ENCODE peak calls at places on chromosomes 2 and 18, in four cellular contexts. R is foreskin fibroblast, U is GM12865, P is DND-41. L is an unnamed sample.

GRCh38 chr2:1024981-1025380 is 74.3 kb downstream of the SNTG2 start:
- DNase-seq in U (no peak), P (no peak), R (peak), L (peak)

GRCh38 chr2:200871151-200871550 is 6.7 kb upstream of the CLK1 start:
- DNase-seq in P (no peak), R (peak), U (no peak), L (peak)

GRCh38 chr18:52343138-52343537 is 3.1 kb downstream of the DCC start:
- DNase-seq in R (peak), U (peak), P (no peak), L (no peak)

GRCh38 chr2:104944495-104944894 is 90.6 kb downstream of the POU3F3 start:
- DNase-seq in U (no peak), P (no peak), R (peak), L (peak)

GRCh38 chr2:71003396-71003795 is 8.7 kb upstream of the TEX261 start:
- DNase-seq in U (no peak), P (no peak), R (no peak), L (no peak)

GRCh38 chr2:119009110-119009509 is 67.1 kb downstream of the MARCO start:
- DNase-seq in P (no peak), R (no peak), U (no peak), L (no peak)

GRCh38 chr2:37997629-37998028 is 72.5 kb downstream of the RMDN2 start:
- DNase-seq in P (no peak), U (no peak), R (peak), L (no peak)

GRCh38 chr2:23697256-23697655 is 229.7 kb downstream of the ATAD2B start:
- DNase-seq in P (no peak), R (no peak), U (no peak), L (no peak)

GRCh38 chr2:19865151-19865550 is 36.6 kb downstream of the TTC32 start:
- DNase-seq in R (no peak), P (no peak), U (peak), L (no peak)

GRCh38 chr2:8574196-8575010 is 107.5 kb upstream of the ID2 start:
- DNase-seq in R (no peak), U (peak), P (no peak), L (peak)

GRCh38 chr2:27739058-27739373 is 32.5 kb upstream of the MRPL33 start:
- DNase-seq in P (no peak), U (no peak), R (no peak), L (no peak)

GRCh38 chr2:27738349-27739057 is 33.0 kb upstream of the MRPL33 start:
- DNase-seq in P (no peak), R (no peak), U (no peak), L (no peak)

GRCh38 chr2:27736890-27737204 is 34.7 kb upstream of the MRPL33 start:
- DNase-seq in U (no peak), R (no peak), P (no peak), L (no peak)

GRCh38 chr2:27736031-27736889 is 35.3 kb upstream of the MRPL33 start:
- DNase-seq in R (peak), U (no peak), P (no peak), L (no peak)

GRCh38 chr2:27737676-27738348 is 33.7 kb upstream of the MRPL33 start:
- DNase-seq in P (no peak), U (no peak), R (peak), L (no peak)
- TF ChIP-seq CTCF in P (no peak), U (no peak), R (no peak), L (no peak)

DNA sequence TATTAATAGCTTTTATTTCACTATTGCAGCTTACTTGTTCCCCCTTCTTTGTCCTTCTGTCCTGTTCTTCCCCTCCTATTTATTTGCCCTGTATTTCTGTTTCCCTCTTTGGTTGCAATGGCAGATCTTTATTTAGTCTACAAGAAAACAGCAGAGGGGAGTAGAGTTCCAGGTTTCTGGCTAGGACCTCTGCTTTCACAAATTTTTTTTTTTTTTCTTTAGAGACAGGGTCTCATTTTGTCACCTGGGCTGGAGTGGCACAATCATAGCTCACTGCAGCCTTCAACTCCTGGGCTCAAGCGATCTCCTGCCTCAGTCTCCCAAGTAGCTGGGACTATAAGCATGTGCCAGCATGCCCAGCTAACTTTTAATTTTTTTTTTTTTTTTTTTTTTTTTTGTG is 188.1 kb upstream of the SPRED2 start:
- DNase-seq in U (no peak), R (no peak), P (no peak), L (no peak)
- TF ChIP-seq CTCF in U (no peak), R (no peak), P (no peak), L (no peak)

DNA sequence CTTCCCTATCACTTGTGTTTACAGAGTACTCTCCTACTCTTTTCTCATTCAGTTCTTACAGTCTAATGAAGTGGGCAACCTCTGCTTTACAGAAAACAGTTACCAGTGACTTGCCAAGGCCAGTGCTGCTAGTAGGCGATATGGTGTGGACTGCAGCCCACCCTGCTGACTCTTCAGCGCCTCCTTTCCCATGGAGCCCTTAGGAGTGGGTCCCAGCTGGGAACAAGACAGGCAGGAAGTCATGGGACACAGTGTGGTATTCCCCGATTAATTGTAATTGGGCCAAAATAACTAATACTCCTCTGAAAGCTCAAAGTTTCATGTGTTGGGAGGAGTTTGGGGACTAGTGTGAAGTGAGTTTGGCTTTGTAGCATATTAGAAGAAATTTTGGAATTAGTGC is 120.1 kb upstream of the EML6 start:
- DNase-seq in R (no peak), P (no peak), U (no peak), L (no peak)
- TF ChIP-seq CTCF in R (no peak), P (no peak), U (no peak), L (no peak)

DNA sequence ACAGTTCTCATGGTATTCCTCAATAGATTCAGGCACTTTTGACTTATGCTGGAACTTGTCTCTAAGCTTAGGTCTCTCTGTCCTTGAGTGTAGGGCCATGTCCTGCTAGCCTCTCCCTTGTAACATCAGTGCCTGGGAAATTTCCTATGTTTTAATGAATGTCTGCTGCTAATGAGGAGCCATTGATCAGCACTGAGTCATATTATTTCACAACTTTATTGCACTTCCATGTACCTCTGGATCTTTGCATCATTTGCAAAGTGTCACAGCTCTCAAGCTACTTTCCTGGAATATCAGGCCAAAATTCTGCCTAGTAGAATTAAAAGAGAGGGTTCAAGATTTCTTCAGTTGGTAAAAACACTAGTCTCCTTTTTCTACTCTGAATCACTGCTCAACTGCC is 102.5 kb downstream of the GAREM1 start:
- DNase-seq in R (peak), U (no peak), P (no peak), L (no peak)
- TF ChIP-seq CTCF in R (no peak), U (no peak), P (no peak), L (no peak)

GRCh38 chr18:77557030-77557429 is 307.4 kb downstream of the GALR1 start:
- DNase-seq in P (peak), R (peak), U (no peak), L (peak)

GRCh38 chr18:77559274-77559910 is 309.7 kb downstream of the GALR1 start:
- DNase-seq in R (no peak), P (no peak), U (no peak), L (no peak)

GRCh38 chr18:77560334-77560970 is 310.8 kb downstream of the GALR1 start:
- DNase-seq in P (no peak), R (peak), U (peak), L (peak)
- TF ChIP-seq CTCF in P (no peak), R (no peak), U (no peak), L (no peak)

GRCh38 chr18:48977914-48978313 is 27.1 kb upstream of the SMAD7 start:
- DNase-seq in U (no peak), R (no peak), P (no peak), L (no peak)

GRCh38 chr18:48974304-48975220 is 23.8 kb upstream of the SMAD7 start:
- DNase-seq in U (no peak), R (no peak), P (no peak), L (no peak)

GRCh38 chr18:48975221-48975816 is 24.6 kb upstream of the SMAD7 start:
- DNase-seq in R (peak), P (no peak), U (no peak), L (no peak)

GRCh38 chr18:48973731-48974130 is 23.0 kb upstream of the SMAD7 start:
- DNase-seq in R (peak), U (peak), P (no peak), L (no peak)

GRCh38 chr18:48975817-48976649 is 25.3 kb upstream of the SMAD7 start:
- DNase-seq in P (peak), U (peak), R (peak), L (peak)
- TF ChIP-seq CTCF in P (no peak), U (no peak), R (no peak), L (no peak)

GRCh38 chr18:25310045-25310444 is 41.9 kb downstream of the ZNF521 start:
- DNase-seq in R (peak), U (peak), P (no peak), L (peak)
- TF ChIP-seq CTCF in R (no peak), U (no peak), P (peak), L (no peak)

GRCh38 chr2:42104621-42105020 is 56.8 kb downstream of the PKDCC start:
- DNase-seq in U (no peak), P (no peak), R (no peak), L (no peak)

GRCh38 chr2:42103829-42104228 is 56.0 kb downstream of the PKDCC start:
- DNase-seq in R (no peak), P (no peak), U (no peak), L (no peak)

GRCh38 chr2:42101641-42102605 is 54.1 kb downstream of the PKDCC start:
- DNase-seq in P (no peak), R (peak), U (peak), L (no peak)

GRCh38 chr2:42100696-42101585 is 53.1 kb downstream of the PKDCC start:
- DNase-seq in U (peak), P (no peak), R (peak), L (peak)

GRCh38 chr2:42102606-42103450 is 55.0 kb downstream of the PKDCC start:
- DNase-seq in R (no peak), U (peak), P (no peak), L (no peak)
- TF ChIP-seq CTCF in R (no peak), U (no peak), P (no peak), L (no peak)